ENCODE peak calls at places on chromosomes 3 and 15, in six cellular contexts. C is heart left ventricle; G is GM12878; N is stomach; M is HCT116; V is CD8-positive, alpha-beta T cell. T is an unnamed sample.

GRCh38 chr3:189862385-189863023 is 231.3 kb downstream of the TP63 start:
- DNase-seq in C (no peak), G (no peak), N (no peak), M (no peak), V (no peak), T (no peak)

GRCh38 chr3:11145888-11146287 is 8.4 kb upstream of the HRH1 start:
- DNase-seq in C (no peak), G (no peak), N (no peak), M (peak; percentile 36), V (no peak), T (no peak)

GRCh38 chr15:90004252-90004651 is 3.1 kb downstream of the ZNF710 start:
- DNase-seq in C (peak; percentile 37), G (no peak), N (no peak), M (no peak), V (no peak), T (no peak)

GRCh38 chr3:130850846-130851245 is 43.0 kb upstream of the ATP2C1 start:
- DNase-seq in C (no peak), G (no peak), N (no peak), M (no peak), V (no peak), T (no peak)

GRCh38 chr3:16500093-16500492 is 13.4 kb downstream of the RFTN1 start:
- DNase-seq in C (no peak), G (no peak), N (no peak), M (no peak), V (no peak), T (no peak)

GRCh38 chr3:137172703-137173102 is 214.9 kb downstream of the IL20RB start:
- DNase-seq in C (no peak), G (no peak), N (no peak), M (no peak), V (no peak), T (no peak)

GRCh38 chr15:75727031-75727531 is 14.4 kb upstream of the CSPG4 start:
- DNase-seq in C (no peak), G (no peak), N (no peak), M (no peak), V (no peak), T (no peak)

GRCh38 chr15:101454365-101454764 is 35.1 kb downstream of the PCSK6 start:
- DNase-seq in C (no peak), G (no peak), N (no peak), M (no peak), V (no peak), T (no peak)

GRCh38 chr15:57344282-57344681 is 32.0 kb upstream of the CGNL1 start:
- DNase-seq in C (no peak), G (no peak), N (no peak), M (no peak), V (no peak), T (no peak)

GRCh38 chr15:43186003-43186353 is 775 bp downstream of the CCNDBP1 start:
- DNase-seq in C (no peak), G (no peak), N (no peak), M (no peak), V (no peak), T (no peak)

GRCh38 chr15:59689626-59690236 is 611 bp upstream of the BNIP2 start:
- DNase-seq in C (peak; percentile 76), G (no peak), N (peak; percentile 88), M (peak; percentile 55), V (peak; percentile 71), T (peak; percentile 86)

GRCh38 chr15:27956285-27956684 is 142.8 kb downstream of the OCA2 start:
- DNase-seq in C (no peak), G (no peak), N (no peak), M (no peak), V (no peak), T (no peak)

GRCh38 chr15:56207711-56208110 is 36.0 kb downstream of the RFX7 start:
- DNase-seq in C (no peak), G (peak; percentile 31), N (no peak), M (no peak), V (no peak), T (no peak)

GRCh38 chr3:175659951-175660350 is 800.8 kb downstream of the NAALADL2 start:
- DNase-seq in C (no peak), G (no peak), N (no peak), M (no peak), V (no peak), T (no peak)

GRCh38 chr3:169964176-169964575 is 2.4 kb upstream of the SEC62 start:
- DNase-seq in C (no peak), G (no peak), N (peak; percentile 49), M (no peak), V (no peak), T (no peak)

GRCh38 chr3:177553012-177553411 is 355.7 kb upstream of the TBL1XR1 start:
- DNase-seq in C (no peak), G (no peak), N (no peak), M (no peak), V (no peak), T (no peak)

GRCh38 chr3:156723182-156723619 is 48.8 kb downstream of the TIPARP start:
- DNase-seq in C (no peak), G (no peak), N (no peak), M (no peak), V (no peak), T (no peak)

GRCh38 chr3:10288575-10288960 is 4.2 kb downstream of the GHRL start:
- DNase-seq in C (no peak), G (no peak), N (no peak), M (no peak), V (no peak), T (no peak)

GRCh38 chr3:12886106-12886679 is 44.8 kb upstream of the RPL32 start:
- DNase-seq in C (no peak), G (no peak), N (no peak), M (no peak), V (no peak), T (no peak)

GRCh38 chr15:88166330-88166993 is 90.1 kb downstream of the NTRK3 start:
- DNase-seq in C (no peak), G (no peak), N (no peak), M (no peak), V (no peak), T (no peak)

GRCh38 chr3:53092942-53093341 is 37.3 kb downstream of the RFT1 start:
- DNase-seq in C (no peak), G (no peak), N (no peak), M (no peak), V (no peak), T (no peak)

GRCh38 chr15:63553388-63553791 is 43.8 kb upstream of the FBXL22 start:
- DNase-seq in C (peak; percentile 31), G (no peak), N (peak; percentile 59), M (no peak), V (no peak), T (no peak)
- H3K4me3 ChIP-seq in C (no peak overlapping the region), G (no peak overlapping the region), N (no peak overlapping the region), M (no peak overlapping the region), V (no peak overlapping the region), T (peak overlapping the region; percentile 14)

GRCh38 chr3:39165518-39165917 is 12.1 kb upstream of the CSRNP1 start:
- DNase-seq in C (no peak), G (no peak), N (no peak), M (no peak), V (no peak), T (no peak)

GRCh38 chr3:39168156-39168780 is 14.9 kb upstream of the CSRNP1 start:
- DNase-seq in C (no peak), G (no peak), N (no peak), M (no peak), V (no peak), T (no peak)

GRCh38 chr3:39164414-39164813 is 11.0 kb upstream of the CSRNP1 start:
- DNase-seq in C (no peak), G (no peak), N (no peak), M (no peak), V (no peak), T (no peak)

GRCh38 chr3:39166932-39167532 is 13.6 kb upstream of the CSRNP1 start:
- DNase-seq in C (peak; percentile 11), G (no peak), N (peak; percentile 52), M (no peak), V (no peak), T (no peak)

DNA sequence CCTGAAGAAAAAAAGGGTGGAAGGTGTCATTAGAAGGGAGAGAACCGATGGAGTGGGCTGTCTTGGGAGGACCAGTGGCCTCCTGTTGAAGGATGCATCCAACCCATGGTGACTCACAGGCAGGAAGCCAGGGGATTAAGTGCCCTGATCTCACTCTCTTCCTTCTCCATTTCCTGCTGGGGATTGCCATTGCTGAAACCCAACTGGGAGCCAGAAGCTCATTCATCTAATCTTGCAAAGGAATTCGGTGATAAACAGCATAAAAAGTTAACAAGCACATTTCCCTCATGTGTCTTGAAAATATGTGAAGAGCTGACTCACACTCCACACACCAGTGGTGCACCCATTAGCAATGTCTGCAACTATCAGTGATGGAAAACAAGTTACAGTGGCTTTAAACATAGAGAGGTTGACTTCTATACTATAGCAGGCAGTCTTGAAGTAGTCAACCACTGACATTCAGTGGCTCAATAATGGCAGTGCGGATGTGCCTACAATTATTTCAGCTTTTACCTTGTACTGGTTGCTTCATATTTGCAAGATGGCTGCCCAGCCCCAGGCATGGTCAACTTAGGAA is 12.8 kb upstream of the CSRNP1 start:
- DNase-seq in C (peak; percentile 30), G (no peak), N (no peak), M (no peak), V (no peak), T (peak; percentile 26)
- H3K27ac ChIP-seq in C (no peak overlapping the region), G (no peak overlapping the region), N (no peak overlapping the region), M (no peak overlapping the region), V (no peak overlapping the region), T (peak overlapping the region; percentile 2)

DNA sequence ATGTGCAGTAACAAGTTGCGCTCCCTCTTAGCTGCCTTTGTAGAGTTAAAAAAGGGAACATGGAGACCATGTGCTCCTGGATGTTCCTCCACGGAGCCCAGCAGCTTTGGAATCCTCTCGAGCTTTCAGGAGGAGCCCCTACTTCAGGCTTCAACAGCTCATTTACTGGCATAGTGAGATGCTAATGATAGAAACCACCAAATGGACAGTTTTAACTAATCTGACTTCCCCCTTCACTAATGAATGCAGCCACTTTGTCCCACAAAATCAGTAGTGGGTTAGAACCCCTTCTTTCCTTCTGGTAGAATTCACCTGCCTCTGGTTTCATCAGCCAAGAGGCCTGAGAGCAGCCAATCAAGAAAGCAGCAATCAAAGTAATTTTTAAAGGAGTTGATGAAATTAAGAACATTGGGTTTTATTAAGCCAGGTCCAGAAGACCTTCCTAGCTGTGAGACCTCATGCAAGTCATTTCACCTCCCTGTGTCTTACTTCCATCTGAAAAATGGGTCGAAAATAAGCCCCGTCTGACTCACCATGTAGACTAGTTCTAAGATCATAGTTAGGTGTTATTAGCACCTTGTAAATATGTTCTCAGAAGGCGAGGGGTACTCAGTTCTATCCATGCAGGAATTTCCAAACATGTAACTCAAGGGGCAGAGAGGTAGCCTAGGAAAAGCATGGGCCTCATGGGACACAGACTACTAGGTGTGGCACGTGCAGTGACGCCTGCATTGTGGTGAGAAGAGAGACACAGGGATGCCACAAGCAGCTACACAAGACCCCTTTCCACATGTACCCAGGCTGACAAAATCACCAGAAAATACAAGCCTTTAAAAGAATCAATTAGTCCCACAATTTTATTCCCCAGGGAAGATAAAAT is 179.7 kb upstream of the LPP start:
- DNase-seq in C (no peak), G (no peak), N (no peak), M (no peak), V (no peak), T (no peak)
- H3K4me3 ChIP-seq in C (no peak overlapping the region), G (peak overlapping the region; percentile 16), N (no peak overlapping the region), M (no peak overlapping the region), V (no peak overlapping the region), T (no peak overlapping the region)

GRCh38 chr3:173825731-173826130 is 428.2 kb downstream of the NLGN1 start:
- DNase-seq in C (no peak), G (no peak), N (no peak), M (no peak), V (no peak), T (no peak)

GRCh38 chr3:173826901-173827609 is 429.5 kb downstream of the NLGN1 start:
- DNase-seq in C (no peak), G (no peak), N (no peak), M (no peak), V (no peak), T (no peak)

GRCh38 chr3:173823911-173824460 is 426.4 kb downstream of the NLGN1 start:
- DNase-seq in C (no peak), G (no peak), N (no peak), M (no peak), V (no peak), T (no peak)

GRCh38 chr3:173826416-173826815 is 428.9 kb downstream of the NLGN1 start:
- DNase-seq in C (no peak), G (no peak), N (no peak), M (no peak), V (no peak), T (no peak)
- H3K27ac ChIP-seq in C (no peak overlapping the region), G (no peak overlapping the region), N (no peak overlapping the region), M (no peak overlapping the region), V (no peak overlapping the region), T (no peak overlapping the region)